ENCODE peak calls at places on chromosomes 6 and 20, in six cellular contexts. Q is AG10803; X is activated naive CD4-positive, alpha-beta T cell; K is skeletal muscle cell; D is amniotic stem cell; U is GM23248. V is an unnamed sample.

GRCh38 chr6:127301199-127301700 is 34.6 kb downstream of the RNF146 start:
- DNase-seq in K (no peak), U (peak), X (no peak), Q (peak), D (no peak), V (no peak)

GRCh38 chr20:10419550-10420133 is 14.4 kb downstream of the MKKS start:
- DNase-seq in K (no peak), X (no peak), D (no peak), U (no peak), Q (no peak), V (no peak)

GRCh38 chr6:112188906-112189305 is 65.5 kb downstream of the LAMA4 start:
- DNase-seq in X (no peak), U (peak), K (peak), Q (peak), D (peak), V (no peak)

GRCh38 chr6:4635666-4636065 is 140.5 kb upstream of the CDYL start:
- DNase-seq in U (peak), D (no peak), X (no peak), K (peak), Q (peak), V (no peak)

GRCh38 chr6:121510568-121511177 is 75.2 kb downstream of the GJA1 start:
- DNase-seq in U (no peak), X (no peak), K (no peak), D (no peak), Q (no peak), V (no peak)

GRCh38 chr20:11891827-11892521 is 25.7 kb upstream of the BTBD3 start:
- DNase-seq in D (peak), K (no peak), U (peak), Q (peak), X (no peak), V (no peak)

GRCh38 chr6:5752282-5752681 is 254.4 kb downstream of the NRN1 start:
- DNase-seq in X (no peak), D (peak), K (peak), Q (peak), U (peak), V (no peak)

GRCh38 chr6:14066782-14067406 is 50.7 kb upstream of the CD83 start:
- DNase-seq in D (peak), K (peak), X (no peak), Q (peak), U (peak), V (peak)

GRCh38 chr20:24990810-24991252 is 1.7 kb downstream of the APMAP start:
- DNase-seq in X (no peak), D (no peak), U (no peak), K (no peak), Q (no peak), V (peak)

GRCh38 chr6:84774174-84775158 is 10.1 kb upstream of the TBX18 start:
- DNase-seq in X (no peak), Q (peak), D (no peak), U (peak), K (no peak), V (no peak)

GRCh38 chr6:143878272-143878760 is 14.0 kb downstream of the ZC2HC1B start:
- DNase-seq in Q (no peak), D (no peak), U (peak), X (no peak), K (no peak), V (no peak)

GRCh38 chr20:25076731-25077609 is 5.0 kb downstream of the VSX1 start:
- DNase-seq in U (peak), X (no peak), K (no peak), Q (peak), D (no peak), V (no peak)

GRCh38 chr6:94902974-94903628 is 674.2 kb upstream of the MANEA start:
- DNase-seq in D (no peak), Q (no peak), K (no peak), X (no peak), U (no peak), V (no peak)

GRCh38 chr6:125252891-125253290 is 48.9 kb downstream of the HDDC2 start:
- DNase-seq in X (no peak), U (no peak), D (no peak), K (no peak), Q (peak), V (no peak)

GRCh38 chr6:13517116-13517515 is 29.7 kb upstream of the GFOD1 start:
- DNase-seq in K (no peak), Q (peak), X (no peak), U (no peak), D (no peak), V (no peak)

GRCh38 chr20:61280217-61280980 is 28.3 kb downstream of the CDH4 start:
- DNase-seq in Q (no peak), U (no peak), X (no peak), D (no peak), K (no peak), V (no peak)